ENCODE peak calls at places on chromosomes 2 and 18, in six cellular contexts. N, V, Z, H, E and O are unnamed samples.

GRCh38 chr2:221908518-221908917 is 336.4 kb upstream of the EPHA4 start:
- DNase-seq in V (no peak), N (no peak), Z (no peak), H (no peak), E (no peak), O (no peak)

GRCh38 chr2:111983478-111984212 is 71.4 kb upstream of the TMEM87B start:
- DNase-seq in H (no peak), N (no peak), Z (no peak), E (no peak), V (no peak), O (no peak)

GRCh38 chr2:78967294-78967693 is 58.2 kb upstream of the REG3G start:
- DNase-seq in N (no peak), Z (no peak), V (no peak), E (no peak), H (no peak), O (no peak)

GRCh38 chr18:48441405-48441881 is 32.3 kb upstream of the ZBTB7C start:
- DNase-seq in H (peak), E (no peak), N (peak), Z (no peak), V (peak), O (no peak)

GRCh38 chr18:45386256-45386655 is 229.0 kb upstream of the SLC14A2 start:
- DNase-seq in Z (peak), N (no peak), H (peak), E (no peak), V (no peak), O (no peak)

GRCh38 chr2:28055325-28055970 is 164.9 kb downstream of the BABAM2 start:
- DNase-seq in H (no peak), E (no peak), Z (no peak), V (no peak), N (no peak), O (no peak)

GRCh38 chr2:121155502-121156056 is 129.4 kb downstream of the TFCP2L1 start:
- DNase-seq in V (no peak), H (no peak), E (peak), Z (peak), N (no peak), O (no peak)

GRCh38 chr2:102473020-102473419 is at the start of gene SLC9A4:
- DNase-seq in N (no peak), Z (peak), V (peak), H (peak), E (no peak), O (peak)

GRCh38 chr2:5148392-5149085 is 543.6 kb upstream of the SOX11 start:
- DNase-seq in Z (no peak), V (no peak), E (no peak), N (no peak), H (no peak), O (no peak)

GRCh38 chr2:75892490-75892889 is 181.8 kb upstream of the GCFC2 start:
- DNase-seq in N (no peak), V (no peak), E (no peak), Z (no peak), H (no peak), O (no peak)

GRCh38 chr2:46193855-46194254 is 103.4 kb upstream of the EPAS1 start:
- DNase-seq in H (no peak), E (no peak), V (no peak), N (peak), Z (no peak), O (no peak)

GRCh38 chr18:66271927-66272326 is 332.0 kb downstream of the CDH19 start:
- DNase-seq in E (no peak), H (no peak), Z (no peak), V (no peak), N (no peak), O (no peak)

GRCh38 chr2:183359867-183360266 is 235.6 kb downstream of the NUP35 start:
- DNase-seq in N (no peak), E (no peak), H (no peak), Z (no peak), V (no peak), O (no peak)

GRCh38 chr2:143545643-143546275 is 416.5 kb downstream of the ARHGAP15 start:
- DNase-seq in N (no peak), H (no peak), V (no peak), E (no peak), Z (no peak), O (no peak)

GRCh38 chr2:196284033-196284844 is 112.9 kb upstream of the STK17B start:
- DNase-seq in N (no peak), E (no peak), H (no peak), V (no peak), Z (no peak), O (no peak)

GRCh38 chr18:74906189-74906588 is 302.8 kb downstream of the PTGR3 start:
- DNase-seq in V (no peak), N (no peak), H (no peak), E (no peak), Z (peak), O (no peak)

GRCh38 chr2:174797792-174798276 is 33.6 kb upstream of the CHRNA1 start:
- DNase-seq in H (no peak), N (no peak), V (no peak), E (no peak), Z (no peak), O (no peak)

GRCh38 chr2:11850082-11850481 is 103.7 kb downstream of the LPIN1 start:
- DNase-seq in Z (no peak), H (no peak), N (no peak), E (no peak), V (no peak), O (no peak)

GRCh38 chr2:47007221-47007825 is 91.7 kb upstream of the MCFD2 start:
- DNase-seq in N (no peak), V (no peak), Z (no peak), E (no peak), H (no peak), O (no peak)

GRCh38 chr2:1784087-1784486 is 39.8 kb upstream of the PXDN start:
- DNase-seq in V (no peak), E (no peak), H (no peak), N (no peak), Z (no peak), O (no peak)

GRCh38 chr2:88765154-88765948 is 73.9 kb downstream of the RPIA start:
- DNase-seq in V (no peak), N (no peak), E (no peak), H (peak), Z (peak), O (no peak)

GRCh38 chr2:152347076-152347475 is 12.1 kb downstream of the FMNL2 start:
- DNase-seq in N (no peak), Z (no peak), V (no peak), H (no peak), E (no peak), O (no peak)

GRCh38 chr2:230849633-230850357 is 14.9 kb upstream of the ITM2C start:
- DNase-seq in V (no peak), Z (peak), N (no peak), E (no peak), H (peak), O (no peak)

GRCh38 chr2:209663149-209663548 is 108.5 kb upstream of the UNC80 start:
- DNase-seq in Z (no peak), H (peak), E (no peak), N (no peak), V (no peak), O (no peak)

GRCh38 chr2:45813003-45813601 is 161.6 kb downstream of the PRKCE start:
- DNase-seq in Z (no peak), N (no peak), E (no peak), V (no peak), H (no peak), O (no peak)

GRCh38 chr2:85577386-85578242 is at the start of gene VAMP8:
- DNase-seq in V (peak), Z (peak), E (no peak), N (no peak), H (no peak), O (no peak)

GRCh38 chr2:220198911-220199310 is 571.5 kb downstream of the SLC4A3 start:
- DNase-seq in Z (no peak), N (no peak), E (no peak), H (no peak), V (peak), O (no peak)

GRCh38 chr18:7259482-7259881 is 28.6 kb downstream of the LRRC30 start:
- DNase-seq in H (no peak), V (no peak), E (no peak), Z (no peak), N (no peak), O (no peak)

GRCh38 chr2:95372845-95373244 is 29.7 kb upstream of the FAHD2A start:
- DNase-seq in N (no peak), H (no peak), E (no peak), Z (no peak), V (no peak), O (no peak)

GRCh38 chr2:74530239-74531161 is 767 bp downstream of the HTRA2 start:
- DNase-seq in E (no peak), Z (peak), H (peak), V (peak), N (no peak), O (no peak)

GRCh38 chr2:98084151-98084868 is 2.7 kb upstream of the VWA3B start:
- DNase-seq in N (no peak), H (no peak), Z (peak), E (no peak), V (no peak), O (no peak)

GRCh38 chr18:31977270-31977872 is 34.4 kb upstream of the TRAPPC8 start:
- DNase-seq in N (no peak), V (no peak), Z (peak), H (peak), E (no peak), O (no peak)

GRCh38 chr18:31246460-31246859 is 71.5 kb upstream of the DSG1 start:
- DNase-seq in N (no peak), V (no peak), E (no peak), Z (no peak), H (no peak), O (no peak)

GRCh38 chr2:223972656-223973102 is 15.4 kb downstream of the MRPL44 start:
- DNase-seq in Z (no peak), H (peak), E (no peak), V (no peak), N (no peak), O (no peak)
- H3K27ac ChIP-seq in Z (no peak), H (no peak), E (no peak), V (no peak), N (no peak), O (no peak)

GRCh38 chr2:62660087-62660486 is 45.4 kb upstream of the EHBP1 start:
- DNase-seq in E (no peak), N (no peak), Z (no peak), H (no peak), V (no peak), O (no peak)
- H3K27ac ChIP-seq in E (peak), N (no peak), Z (no peak), H (no peak), V (peak), O (peak)

GRCh38 chr2:62811086-62811485 is 105.6 kb downstream of the EHBP1 start:
- DNase-seq in N (no peak), Z (no peak), H (no peak), V (no peak), E (no peak), O (no peak)
- H3K27ac ChIP-seq in N (no peak), Z (no peak), H (no peak), V (no peak), E (no peak), O (no peak)

DNA sequence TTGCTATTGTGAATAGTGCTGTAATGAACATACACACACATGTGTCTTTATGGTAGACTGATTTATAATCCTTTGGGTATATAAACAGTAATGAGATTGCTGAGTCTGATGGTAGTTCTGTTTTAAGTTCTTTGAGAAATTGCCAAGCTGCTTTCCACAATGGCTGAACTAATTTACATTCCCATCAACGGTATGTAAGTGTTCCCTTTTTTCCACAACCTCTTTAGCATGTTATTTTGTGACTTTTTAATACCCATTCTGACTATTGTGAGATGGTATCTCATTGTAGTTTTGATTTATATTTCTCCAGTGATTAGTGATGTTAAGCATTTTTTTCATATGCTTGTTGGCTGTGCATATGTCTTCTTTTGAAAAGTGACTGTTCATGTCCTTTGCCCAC is 86.7 kb downstream of the TTC27 start:
- DNase-seq in H (no peak), E (no peak), N (no peak), V (no peak), Z (no peak), O (no peak)
- H3K27ac ChIP-seq in H (no peak), E (no peak), N (no peak), V (peak), Z (no peak), O (no peak)

GRCh38 chr2:14790041-14790640 is 157.6 kb downstream of the LRATD1 start:
- DNase-seq in N (no peak), Z (no peak), V (no peak), H (no peak), E (no peak), O (no peak)
- H3K27ac ChIP-seq in N (no peak), Z (no peak), V (no peak), H (no peak), E (no peak), O (no peak)

GRCh38 chr2:237701859-237702370 is 74.5 kb downstream of the LRRFIP1 start:
- DNase-seq in V (no peak), H (no peak), E (no peak), Z (no peak), N (no peak), O (no peak)
- H3K27ac ChIP-seq in V (peak), H (peak), E (peak), Z (peak), N (peak), O (peak)

DNA sequence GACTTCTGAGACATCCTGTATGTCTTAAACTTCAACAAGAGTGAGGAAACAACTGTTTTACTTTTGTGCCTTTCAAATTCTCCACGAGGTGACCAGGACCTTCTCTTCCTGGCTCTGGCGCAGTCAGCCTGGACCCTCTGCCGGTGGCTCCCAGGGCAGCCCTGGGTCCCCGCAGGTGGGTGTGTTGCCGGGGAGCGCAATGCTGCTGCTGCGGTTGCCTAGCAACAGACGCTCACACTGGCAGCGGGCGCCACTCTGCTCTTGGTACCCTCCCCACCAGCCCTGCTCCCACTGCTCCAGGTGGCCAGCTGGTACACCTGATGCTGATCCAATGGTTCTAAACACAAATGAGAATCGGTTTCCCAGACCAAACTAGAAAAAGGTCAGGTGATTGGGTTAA is 58.7 kb downstream of the GNAL start:
- DNase-seq in Z (no peak), N (no peak), H (no peak), E (no peak), V (no peak), O (no peak)
- H3K27ac ChIP-seq in Z (no peak), N (no peak), H (no peak), E (no peak), V (no peak), O (no peak)

DNA sequence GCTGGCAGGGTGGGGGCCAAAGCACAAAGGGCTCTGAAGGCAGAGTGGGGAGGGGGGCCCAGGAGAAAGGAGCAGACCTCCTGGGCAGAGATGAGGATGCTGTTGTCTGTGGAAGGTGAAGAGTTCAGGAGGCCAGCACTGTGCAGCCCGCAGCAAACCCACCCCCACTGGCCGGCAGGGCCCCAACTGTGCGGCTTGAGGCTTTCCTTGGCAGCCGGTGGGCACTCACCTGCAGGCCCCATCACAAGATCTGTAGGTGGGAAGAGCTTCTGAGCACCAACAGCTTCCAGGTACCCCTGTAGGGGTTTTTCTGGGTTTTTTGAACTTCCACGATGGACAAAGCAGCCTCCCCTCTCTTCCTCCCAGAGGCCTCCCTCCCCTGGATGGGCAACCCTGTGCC is 72.9 kb downstream of the NDUFA10 start:
- DNase-seq in Z (no peak), V (no peak), E (no peak), H (no peak), N (no peak), O (no peak)
- H3K27ac ChIP-seq in Z (no peak), V (peak), E (peak), H (no peak), N (no peak), O (peak)

DNA sequence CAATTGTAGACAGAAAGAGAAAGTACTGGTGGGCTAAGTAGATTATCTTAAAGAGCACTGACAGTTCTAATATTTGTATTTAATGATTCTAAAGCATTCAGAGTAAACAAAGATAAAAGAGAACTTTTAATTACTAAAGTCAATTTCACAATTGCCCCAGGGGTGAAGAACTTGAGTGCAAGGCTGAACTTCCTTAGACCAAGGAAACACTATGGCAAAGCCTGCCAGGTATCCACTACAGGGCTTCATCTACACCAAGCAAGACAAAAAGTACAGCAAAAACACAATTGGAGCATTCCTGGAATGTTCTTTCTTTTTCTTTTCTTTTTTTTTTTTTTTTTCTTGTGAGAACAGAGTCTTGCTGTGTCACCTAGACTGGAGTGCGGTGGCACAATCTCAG is 46.9 kb upstream of the NDUFV2 start:
- DNase-seq in H (no peak), E (no peak), V (no peak), N (no peak), Z (no peak), O (no peak)
- H3K27ac ChIP-seq in H (no peak), E (peak), V (no peak), N (no peak), Z (no peak), O (peak)

GRCh38 chr2:199470361-199470671 is 12.6 kb upstream of the SATB2 start:
- DNase-seq in V (no peak), Z (no peak), E (no peak), H (no peak), N (no peak), O (no peak)

GRCh38 chr2:199469514-199470360 is 12.0 kb upstream of the SATB2 start:
- DNase-seq in N (no peak), Z (peak), V (no peak), H (no peak), E (no peak), O (peak)

GRCh38 chr2:199470672-199471442 is 13.1 kb upstream of the SATB2 start:
- DNase-seq in E (no peak), V (no peak), H (no peak), N (no peak), Z (peak), O (no peak)

GRCh38 chr2:199468561-199469513 is 11.1 kb upstream of the SATB2 start:
- DNase-seq in H (no peak), V (no peak), E (no peak), Z (peak), N (no peak), O (no peak)

DNA sequence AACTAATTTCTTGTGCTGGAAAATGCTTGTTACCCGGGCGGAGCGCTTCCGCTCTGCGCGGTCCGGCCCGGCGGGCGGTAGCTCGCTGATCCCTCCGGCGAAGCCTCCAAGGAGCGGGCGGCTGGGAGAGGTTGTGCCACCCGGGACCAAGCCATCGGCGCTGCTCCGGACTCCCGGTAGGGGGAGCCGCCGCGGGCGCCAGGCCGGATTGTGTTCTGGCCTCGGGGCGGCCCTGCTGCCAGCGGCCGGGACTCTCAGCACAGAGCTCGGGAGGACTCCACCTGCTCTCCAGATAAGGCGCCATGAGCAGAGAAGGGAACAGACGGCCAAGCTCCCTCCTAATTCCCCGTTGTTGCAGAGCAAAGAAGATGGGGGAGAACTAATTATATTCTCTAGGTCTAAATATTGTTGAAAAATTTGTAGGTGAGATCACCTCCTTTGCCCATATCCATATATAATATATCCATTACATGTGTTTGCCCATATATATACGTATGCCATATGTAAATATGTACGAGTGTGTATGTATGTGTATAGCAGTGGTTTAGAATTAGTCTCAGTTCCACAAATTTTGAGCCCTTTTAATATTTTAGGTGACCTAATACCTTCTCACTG is 13.8 kb upstream of the SATB2 start:
- DNase-seq in H (peak), Z (peak), N (no peak), V (no peak), E (no peak), O (no peak)
- H3K27ac ChIP-seq in H (no peak), Z (peak), N (no peak), V (no peak), E (no peak), O (no peak)